ENCODE peak calls at places on chromosome 13, in eight cellular contexts. E is CD4-positive, alpha-beta memory T cell; A is left ventricle myocardium inferior; M is upper lobe of right lung; S is lower lobe of right lung; K is CD8-positive, alpha-beta T cell; O is HL-60; N is PC-9. B is an unnamed sample.
A peak's percentile ranks its signal among the peaks of the same experiment; 100 is the strongest.

GRCh38 chr13:77820431-77821149 is 98.0 kb downstream of the EDNRB start:
- DNase-seq in E (no peak), A (no peak), M (no peak), S (no peak), K (no peak), O (no peak), N (no peak), B (no peak)

GRCh38 chr13:67096418-67096817 is 133.7 kb downstream of the PCDH9 start:
- DNase-seq in E (no peak), A (no peak), M (no peak), S (no peak), K (no peak), O (no peak), N (no peak), B (no peak)

GRCh38 chr13:89899302-89900103 is 1448.0 kb upstream of the MIR17HG start:
- DNase-seq in E (no peak), A (no peak), M (no peak), S (no peak), K (no peak), O (no peak), N (no peak), B (no peak)

GRCh38 chr13:63696055-63696454 is 2280.4 kb upstream of the PCDH20 start:
- DNase-seq in E (no peak), A (no peak), M (no peak), S (no peak), K (no peak), O (no peak), N (no peak), B (no peak)

GRCh38 chr13:99522288-99522687 is 21.0 kb downstream of the TM9SF2 start:
- DNase-seq in E (no peak), A (no peak), M (no peak), S (no peak), K (no peak), O (no peak), N (no peak), B (no peak)

GRCh38 chr13:51475727-51476521 is 23.1 kb upstream of the INTS6 start:
- DNase-seq in E (no peak), A (no peak), M (no peak), S (no peak), K (no peak), O (no peak), N (no peak), B (no peak)

GRCh38 chr13:30978981-30979956 is 46.8 kb downstream of the TEX26 start:
- DNase-seq in E (peak; percentile 10), A (no peak), M (peak; percentile 77), S (peak; percentile 66), K (no peak), O (peak; percentile 36), N (no peak), B (no peak)

GRCh38 chr13:39379118-39379517 is 223.9 kb downstream of the LHFPL6 start:
- DNase-seq in E (no peak), A (no peak), M (no peak), S (no peak), K (no peak), O (no peak), N (no peak), B (no peak)

GRCh38 chr13:41713405-41713804 is 247.5 kb downstream of the VWA8 start:
- DNase-seq in E (no peak), A (no peak), M (no peak), S (no peak), K (no peak), O (no peak), N (no peak), B (no peak)

GRCh38 chr13:51560336-51560735 is 23.9 kb upstream of the WDFY2 start:
- DNase-seq in E (no peak), A (no peak), M (no peak), S (no peak), K (no peak), O (peak; percentile 48), N (no peak), B (no peak)

GRCh38 chr13:97810152-97810551 is 143.3 kb upstream of the IPO5 start:
- DNase-seq in E (no peak), A (no peak), M (no peak), S (no peak), K (no peak), O (no peak), N (no peak), B (no peak)

GRCh38 chr13:49063526-49063925 is 87.8 kb downstream of the FNDC3A start:
- DNase-seq in E (no peak), A (no peak), M (no peak), S (no peak), K (no peak), O (no peak), N (peak; percentile 36), B (no peak)

GRCh38 chr13:36211567-36211966 is 2.8 kb downstream of the SOHLH2 start:
- DNase-seq in E (no peak), A (no peak), M (no peak), S (no peak), K (no peak), O (no peak), N (no peak), B (no peak)

GRCh38 chr13:98371624-98372023 is 194.6 kb upstream of the RNF113B start:
- DNase-seq in E (no peak), A (no peak), M (no peak), S (no peak), K (no peak), O (no peak), N (no peak), B (no peak)

DNA sequence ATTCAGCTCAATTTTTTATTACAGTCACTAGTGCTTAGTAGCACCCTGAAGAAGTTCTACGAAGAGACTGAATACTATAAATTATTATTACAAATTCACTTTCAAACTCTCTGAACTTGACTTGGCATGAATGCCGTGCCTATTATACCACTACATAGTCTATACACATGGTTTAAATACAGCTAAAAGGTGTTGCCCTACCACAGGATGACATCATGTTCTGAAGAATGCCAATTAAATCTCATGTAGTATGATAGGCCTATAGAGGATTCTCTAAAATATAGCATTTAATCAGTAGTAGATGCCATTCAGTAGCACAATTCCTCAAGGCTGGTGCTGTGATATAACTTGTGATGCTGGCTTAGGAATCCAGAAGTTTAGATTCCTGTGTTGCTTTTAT is 16.7 kb upstream of the POSTN start:
- DNase-seq in E (no peak), A (no peak), M (no peak), S (no peak), K (no peak), O (no peak), N (no peak), B (no peak)
- H3K27ac ChIP-seq in E (no peak overlapping the region), A (no peak overlapping the region), M (no peak overlapping the region), S (no peak overlapping the region), K (no peak overlapping the region), O (no peak overlapping the region), N (no peak overlapping the region), B (no peak overlapping the region)

GRCh38 chr13:33182729-33183128 is 102.8 kb downstream of the STARD13 start:
- DNase-seq in E (no peak), A (no peak), M (no peak), S (no peak), K (no peak), O (no peak), N (no peak), B (no peak)

GRCh38 chr13:33185853-33186252 is 99.7 kb downstream of the STARD13 start:
- DNase-seq in E (no peak), A (no peak), M (no peak), S (no peak), K (no peak), O (no peak), N (no peak), B (no peak)

GRCh38 chr13:33184530-33184929 is 101.0 kb downstream of the STARD13 start:
- DNase-seq in E (no peak), A (no peak), M (no peak), S (no peak), K (no peak), O (no peak), N (no peak), B (no peak)

GRCh38 chr13:33183431-33184130 is 102.0 kb downstream of the STARD13 start:
- DNase-seq in E (no peak), A (no peak), M (no peak), S (no peak), K (no peak), O (no peak), N (no peak), B (no peak)

DNA sequence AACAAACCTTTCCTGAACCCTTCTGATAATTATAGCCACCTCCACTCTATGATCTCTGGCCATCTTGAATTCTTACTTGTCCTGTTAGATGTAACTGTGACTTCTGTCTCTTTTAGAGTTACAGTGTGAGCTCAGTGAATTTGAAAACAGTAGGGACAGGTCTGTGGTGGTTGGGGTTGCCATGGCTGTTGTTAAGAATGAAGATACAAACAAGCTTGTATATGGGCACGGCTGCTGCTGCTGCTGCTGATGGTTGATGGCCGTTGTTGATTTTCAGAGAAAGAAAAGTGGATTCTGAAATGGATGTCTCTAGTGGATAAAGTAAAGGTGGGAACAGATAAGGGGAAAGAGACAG is 101.4 kb downstream of the STARD13 start:
- DNase-seq in E (no peak), A (no peak), M (no peak), S (no peak), K (no peak), O (no peak), N (no peak), B (no peak)
- H3K27me3 ChIP-seq in E (no peaks in the 10 kb centered on the region), A (no peaks in the 10 kb centered on the region), M (no peaks in the 10 kb centered on the region), S (no peaks in the 10 kb centered on the region), K (no peaks in the 10 kb centered on the region), O (no peaks in the 10 kb centered on the region), N (no peaks in the 10 kb centered on the region), B (no peaks in the 10 kb centered on the region)

GRCh38 chr13:86446311-86446710 is 647.1 kb upstream of the SLITRK6 start:
- DNase-seq in E (no peak), A (no peak), M (no peak), S (no peak), K (no peak), O (no peak), N (no peak), B (no peak)
- H3K27ac ChIP-seq in E (no peak overlapping the region), A (no peak overlapping the region), M (no peak overlapping the region), S (no peak overlapping the region), K (no peak overlapping the region), O (no peak overlapping the region), N (no peak overlapping the region), B (no peak overlapping the region)

GRCh38 chr13:112053744-112054615 is 13.0 kb upstream of the SOX1 start:
- DNase-seq in E (no peak), A (no peak), M (no peak), S (no peak), K (no peak), O (no peak), N (no peak), B (no peak)

GRCh38 chr13:112053167-112053743 is 13.7 kb upstream of the SOX1 start:
- DNase-seq in E (no peak), A (no peak), M (no peak), S (no peak), K (no peak), O (no peak), N (no peak), B (no peak)

GRCh38 chr13:112055032-112055416 is 11.9 kb upstream of the SOX1 start:
- DNase-seq in E (no peak), A (no peak), M (no peak), S (no peak), K (no peak), O (no peak), N (no peak), B (no peak)

GRCh38 chr13:112054616-112055015 is 12.3 kb upstream of the SOX1 start:
- DNase-seq in E (no peak), A (no peak), M (no peak), S (no peak), K (no peak), O (no peak), N (no peak), B (no peak)

DNA sequence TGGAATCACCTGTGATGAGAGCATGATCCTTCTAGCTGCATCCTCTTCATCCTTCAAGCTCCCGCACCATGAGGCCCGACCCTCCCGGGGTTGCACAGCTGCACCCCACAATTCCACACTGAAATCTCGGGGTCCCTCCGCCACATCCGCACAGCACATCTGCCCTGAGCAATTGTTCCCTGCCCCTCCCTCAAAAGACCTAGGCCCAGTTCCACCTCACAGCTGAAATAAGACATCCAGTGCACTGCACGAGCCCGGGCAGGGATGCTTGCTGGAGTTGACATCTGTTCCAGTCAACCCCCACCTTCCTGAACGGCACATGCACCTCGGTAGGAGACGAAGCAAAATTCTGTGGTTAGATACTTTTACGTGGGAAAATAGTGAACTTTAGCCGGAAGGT is 14.7 kb upstream of the SOX1 start:
- DNase-seq in E (no peak), A (no peak), M (no peak), S (no peak), K (no peak), O (no peak), N (no peak), B (no peak)
- H3K27me3 ChIP-seq in E (peaks cover 13% of the 10 kb centered on the region), A (peaks cover 100% of the 10 kb centered on the region), M (peaks cover 98% of the 10 kb centered on the region), S (peaks cover 95% of the 10 kb centered on the region), K (peaks cover 22% of the 10 kb centered on the region), O (peaks cover 54% of the 10 kb centered on the region), N (peaks cover 65% of the 10 kb centered on the region), B (peaks cover 6% of the 10 kb centered on the region)